ENCODE peak calls at places on chromosomes 5 and 9, in eight cellular contexts. J is substantia nigra, X is HT1080, O is cardiac fibroblast, H is non-pigmented ciliary epithelial cell, Z is left ventricle myocardium inferior, P is GM12865, I is EL. Q is an unnamed sample.

GRCh38 chr5:14413331-14413750 is 168.3 kb upstream of the OTULINL start:
- DNase-seq in H (no peak), I (peak), X (no peak), P (no peak), O (no peak), Z (no peak), J (no peak), Q (no peak)

GRCh38 chr5:151340004-151340403 is 7.4 kb downstream of the SLC36A2 start:
- DNase-seq in H (no peak), X (no peak), O (no peak), J (no peak), Z (no peak), P (no peak), I (no peak), Q (no peak)

GRCh38 chr9:135971892-135972291 is 10.7 kb upstream of the UBAC1 start:
- DNase-seq in Z (no peak), H (no peak), P (peak), I (no peak), O (no peak), J (no peak), X (no peak), Q (no peak)

GRCh38 chr5:89396262-89396975 is 513.4 kb upstream of the MEF2C start:
- DNase-seq in O (peak), J (peak), P (peak), Z (no peak), I (no peak), X (peak), H (no peak), Q (no peak)

GRCh38 chr5:43638556-43638955 is 35.6 kb downstream of the NNT start:
- DNase-seq in O (peak), Z (no peak), P (no peak), X (no peak), J (no peak), H (no peak), I (peak), Q (no peak)

GRCh38 chr5:138664276-138664943 is 88.8 kb upstream of the CTNNA1 start:
- DNase-seq in P (no peak), X (peak), H (no peak), J (no peak), O (peak), I (peak), Z (no peak), Q (no peak)

GRCh38 chr9:134564431-134565170 is 77.0 kb upstream of the COL5A1 start:
- DNase-seq in Z (no peak), I (peak), O (peak), P (no peak), X (peak), J (no peak), H (no peak), Q (peak)

GRCh38 chr9:131849391-131849790 is 109.5 kb upstream of the RAPGEF1 start:
- DNase-seq in Z (no peak), H (no peak), X (no peak), O (no peak), P (no peak), J (no peak), I (no peak), Q (no peak)

GRCh38 chr9:38700695-38701094 is 19.2 kb downstream of the FAM240B start:
- DNase-seq in Z (no peak), J (no peak), H (peak), P (no peak), O (peak), X (peak), I (no peak), Q (no peak)

GRCh38 chr5:133293953-133294352 is 242.1 kb downstream of the HSPA4 start:
- DNase-seq in O (no peak), Z (no peak), P (no peak), I (no peak), X (no peak), H (no peak), J (no peak), Q (no peak)

GRCh38 chr5:127820910-127821553 is 117.8 kb downstream of the CCDC192 start:
- DNase-seq in O (no peak), J (no peak), X (peak), Z (no peak), I (peak), H (no peak), P (no peak), Q (no peak)

GRCh38 chr9:92138157-92138959 is 23.1 kb upstream of the SPTLC1 start:
- DNase-seq in Z (peak), O (peak), I (peak), P (peak), J (no peak), X (peak), H (no peak), Q (peak)

GRCh38 chr9:110590816-110591215 is 11.3 kb upstream of the SVEP1 start:
- DNase-seq in H (no peak), P (no peak), I (no peak), J (no peak), O (no peak), Z (no peak), X (no peak), Q (no peak)

GRCh38 chr5:74643160-74643562 is 2.6 kb upstream of the ENC1 start:
- DNase-seq in J (no peak), O (peak), Z (no peak), I (peak), X (peak), H (peak), P (no peak), Q (peak)

GRCh38 chr5:1101991-1102713 is 9.7 kb downstream of the SLC12A7 start:
- DNase-seq in I (no peak), X (no peak), J (no peak), P (no peak), Z (peak), H (no peak), O (peak), Q (no peak)

GRCh38 chr5:1944408-1944807 is 61.7 kb upstream of the IRX4 start:
- DNase-seq in P (no peak), H (no peak), Z (no peak), O (no peak), J (no peak), I (no peak), X (no peak), Q (no peak)

GRCh38 chr9:133762488-133763271 is 24.5 kb upstream of the SARDH start:
- DNase-seq in Z (no peak), O (no peak), X (no peak), H (no peak), P (no peak), J (no peak), I (no peak), Q (no peak)

GRCh38 chr9:70477907-70478480 is 63.5 kb upstream of the KLF9 start:
- DNase-seq in H (no peak), I (peak), J (no peak), Z (no peak), P (no peak), X (no peak), O (peak), Q (no peak)

GRCh38 chr9:16207161-16207560 is 654.3 kb downstream of the CCDC171 start:
- DNase-seq in H (no peak), I (peak), J (no peak), P (peak), O (peak), X (no peak), Z (peak), Q (peak)

GRCh38 chr5:160638141-160638742 is 213.8 kb downstream of the ATP10B start:
- DNase-seq in H (no peak), P (no peak), Z (no peak), O (no peak), X (no peak), I (no peak), J (no peak), Q (no peak)

GRCh38 chr5:149240354-149240998 is 31.2 kb upstream of the AFAP1L1 start:
- DNase-seq in H (no peak), O (no peak), Z (no peak), X (peak), J (no peak), I (no peak), P (peak), Q (no peak)

GRCh38 chr5:143544606-143545005 is 141.1 kb upstream of the NR3C1 start:
- DNase-seq in X (no peak), Z (no peak), J (no peak), H (no peak), O (no peak), I (no peak), P (no peak), Q (no peak)

GRCh38 chr5:138716456-138716924 is 36.7 kb upstream of the CTNNA1 start:
- DNase-seq in O (peak), Z (no peak), X (peak), H (no peak), P (no peak), I (peak), J (no peak), Q (no peak)

GRCh38 chr5:171365351-171365750 is 22.3 kb upstream of the NPM1 start:
- DNase-seq in H (no peak), J (no peak), O (peak), X (no peak), I (peak), P (no peak), Z (no peak), Q (peak)

GRCh38 chr9:81969971-81970370 is 18.6 kb upstream of the SPATA31D1 start:
- DNase-seq in Z (no peak), J (no peak), H (no peak), P (no peak), X (peak), I (peak), O (no peak), Q (peak)

GRCh38 chr5:502325-503079 is 21.7 kb downstream of the SLC9A3 start:
- DNase-seq in X (no peak), I (no peak), Z (no peak), P (no peak), O (no peak), J (no peak), H (no peak), Q (no peak)

GRCh38 chr5:110590187-110590586 is 136.3 kb downstream of the TMEM232 start:
- DNase-seq in I (peak), H (peak), X (peak), O (peak), P (peak), Z (no peak), J (no peak), Q (no peak)

GRCh38 chr9:94865599-94866456 is 139.3 kb downstream of the AOPEP start:
- DNase-seq in H (no peak), X (no peak), Z (peak), P (no peak), O (no peak), J (peak), I (no peak), Q (no peak)

GRCh38 chr9:131667576-131667975 is 72.3 kb downstream of the RAPGEF1 start:
- DNase-seq in Z (no peak), O (no peak), H (no peak), J (no peak), X (no peak), P (peak), I (no peak), Q (no peak)

GRCh38 chr5:139765409-139766217 is 30.0 kb upstream of the PSD2 start:
- DNase-seq in H (no peak), Z (peak), O (peak), J (peak), X (peak), P (peak), I (peak), Q (peak)

GRCh38 chr9:105554042-105554441 is 3.9 kb upstream of the FKTN start:
- DNase-seq in P (no peak), X (no peak), O (peak), J (no peak), Z (peak), H (no peak), I (no peak), Q (no peak)

GRCh38 chr9:134725605-134725940 is 84.0 kb downstream of the COL5A1 start:
- DNase-seq in Z (no peak), O (no peak), J (no peak), P (no peak), I (no peak), X (no peak), H (no peak), Q (no peak)

GRCh38 chr9:130443840-130444492 is 795 bp upstream of the ASS1 start:
- DNase-seq in P (no peak), I (no peak), O (peak), Z (no peak), X (no peak), H (no peak), J (no peak), Q (no peak)

GRCh38 chr5:170451764-170452365 is 52.0 kb upstream of the KCNIP1 start:
- DNase-seq in J (no peak), P (no peak), H (no peak), Z (no peak), O (peak), I (peak), X (peak), Q (no peak)

GRCh38 chr9:114321759-114322158 is 1.1 kb upstream of the ORM1 start:
- DNase-seq in I (peak), H (no peak), O (peak), P (no peak), Z (no peak), J (no peak), X (peak), Q (no peak)

Q was measured in AG08396.